ENCODE peak calls at places on chromosomes 7 and 10, in four cellular contexts. H is K562, Z is GM12878, U is HepG2. O is an unnamed sample.

GRCh38 chr7:107742678-107743566 is 1.0 kb upstream of the CBLL1 start:
- DNase-seq in H (peak), Z (peak), U (no peak), O (peak)

GRCh38 chr10:3132036-3133025 is 40.3 kb downstream of the PITRM1 start:
- DNase-seq in H (no peak), Z (no peak), U (no peak), O (no peak)

GRCh38 chr10:26699631-26700030 is 2.1 kb downstream of the PDSS1 start:
- DNase-seq in H (no peak), Z (no peak), U (no peak), O (no peak)

GRCh38 chr7:42014625-42015412 is 222.2 kb downstream of the GLI3 start:
- DNase-seq in H (peak), Z (no peak), U (peak), O (peak)

GRCh38 chr10:21473541-21473940 is 51.9 kb downstream of the SKIDA1 start:
- DNase-seq in H (no peak), Z (no peak), U (no peak), O (no peak)

GRCh38 chr10:72981028-72981881 is 26.6 kb upstream of the PLA2G12B start:
- DNase-seq in H (no peak), Z (no peak), U (no peak), O (no peak)

GRCh38 chr7:78279035-78279434 is 480.5 kb downstream of the PHTF2 start:
- DNase-seq in H (no peak), Z (no peak), U (no peak), O (no peak)

GRCh38 chr10:121886997-121887622 is 40.7 kb downstream of the ATE1 start:
- DNase-seq in H (peak), Z (no peak), U (peak), O (peak)

GRCh38 chr10:99358101-99358500 is 28.9 kb downstream of the CNNM1 start:
- DNase-seq in H (no peak), Z (no peak), U (peak), O (no peak)

GRCh38 chr7:115782716-115783460 is 247.7 kb downstream of the TFEC start:
- DNase-seq in H (no peak), Z (no peak), U (no peak), O (peak)

GRCh38 chr7:5354460-5355279 is 69.0 kb downstream of the TNRC18 start:
- DNase-seq in H (no peak), Z (no peak), U (no peak), O (no peak)

GRCh38 chr7:8719102-8719501 is 285.7 kb downstream of the NXPH1 start:
- DNase-seq in H (no peak), Z (no peak), U (no peak), O (no peak)

GRCh38 chr10:63005246-63005645 is 127.9 kb upstream of the NRBF2 start:
- DNase-seq in H (no peak), Z (peak), U (no peak), O (no peak)

GRCh38 chr7:105257338-105257737 is 131.4 kb downstream of the SRPK2 start:
- DNase-seq in H (no peak), Z (no peak), U (no peak), O (no peak)
- TF ChIP-seq SP1 in H (peak), Z (no peak), U (no peak), O (no peak)

GRCh38 chr10:35423505-35424306 is 87.4 kb downstream of the CCNY start:
- DNase-seq in H (no peak), Z (no peak), U (no peak), O (no peak)

GRCh38 chr10:35426657-35427056 is 90.3 kb downstream of the CCNY start:
- DNase-seq in H (no peak), Z (no peak), U (no peak), O (no peak)

GRCh38 chr10:35422236-35422635 is 85.9 kb downstream of the CCNY start:
- DNase-seq in H (no peak), Z (no peak), U (peak), O (no peak)

GRCh38 chr10:35425596-35425995 is 89.3 kb downstream of the CCNY start:
- DNase-seq in H (no peak), Z (no peak), U (no peak), O (no peak)

GRCh38 chr10:35424680-35425285 is 88.5 kb downstream of the CCNY start:
- DNase-seq in H (no peak), Z (no peak), U (no peak), O (no peak)
- TF ChIP-seq FOXM1 in H (no peak), Z (no peak), U (no peak), O (no peak)

DNA sequence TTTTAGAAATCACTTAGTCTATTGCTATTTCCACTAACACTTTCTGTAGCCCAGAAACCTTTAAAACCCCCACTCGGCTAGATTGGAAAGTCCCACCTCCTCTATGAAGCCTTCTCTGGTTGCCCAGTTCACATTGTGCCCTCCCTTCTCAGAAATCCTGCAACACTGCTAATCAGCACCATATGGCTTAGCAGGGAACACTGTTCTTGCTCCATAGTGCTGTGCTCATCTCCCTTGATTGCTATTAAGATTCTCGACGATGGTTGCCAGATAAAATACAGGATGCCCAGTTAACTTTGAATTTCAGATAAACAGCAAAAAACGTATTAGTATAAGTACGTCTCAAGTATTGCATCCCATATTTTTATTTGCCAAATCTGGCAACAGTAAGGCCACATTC is 40.1 kb upstream of the XPNPEP1 start:
- DNase-seq in H (no peak), Z (no peak), U (no peak), O (no peak)
- TF ChIP-seq SP1 in H (no peak), Z (no peak), U (no peak), O (no peak)

DNA sequence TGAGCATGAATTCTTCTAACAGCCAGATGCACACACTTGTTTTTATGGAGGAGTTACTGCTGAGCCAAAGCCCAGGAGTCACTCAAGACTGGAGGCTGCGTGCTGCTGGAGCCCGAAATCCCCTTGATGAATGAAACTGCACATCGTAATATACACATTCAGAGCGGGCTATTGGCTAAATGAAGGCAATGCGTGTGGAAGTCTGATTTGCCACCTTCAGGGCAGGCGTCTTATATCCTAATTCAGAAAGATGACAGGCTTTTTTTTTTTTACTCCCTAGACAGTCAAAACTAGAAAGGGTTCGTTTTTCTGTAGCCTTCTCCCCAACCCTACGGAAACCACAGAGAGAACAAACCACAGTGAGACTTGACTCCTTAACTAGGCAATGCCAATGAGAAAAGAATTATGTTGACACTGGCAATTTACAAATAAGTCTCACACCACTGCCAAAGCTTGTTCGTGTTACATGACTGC is 227.2 kb upstream of the KLF14 start:
- DNase-seq in H (no peak), Z (peak), U (no peak), O (no peak)
- TF ChIP-seq FOXM1 in H (no peak), Z (peak), U (no peak), O (no peak)

GRCh38 chr7:148921806-148922205 is 37.7 kb upstream of the EZH2 start:
- DNase-seq in H (no peak), Z (no peak), U (no peak), O (no peak)
- TF ChIP-seq SP1 in H (no peak), Z (no peak), U (no peak), O (no peak)

GRCh38 chr10:115774721-115775120 is 498.3 kb downstream of the GFRA1 start:
- DNase-seq in H (no peak), Z (no peak), U (no peak), O (no peak)
- TF ChIP-seq FOXM1 in H (no peak), Z (no peak), U (no peak), O (no peak)

O was measured in HEK293T.